ENCODE peak calls at places on chromosomes 5 and 9, in nine cellular contexts. F, B, Y, R, Q, D, P, J and G are unnamed samples.

GRCh38 chr9:27090716-27091115 is 18.3 kb upstream of the TEK start:
- DNase-seq in F (no peak), B (no peak), Y (no peak), R (no peak), Q (no peak), D (no peak), P (no peak), J (peak), G (no peak)

GRCh38 chr9:135565141-135565628 is 3.6 kb downstream of the PAEP start:
- DNase-seq in F (no peak), B (no peak), Y (no peak), R (no peak), Q (peak), D (no peak), P (no peak), J (no peak), G (no peak)

GRCh38 chr5:169013846-169014245 is 287.1 kb downstream of the SLIT3 start:
- DNase-seq in F (no peak), B (no peak), Y (no peak), R (no peak), Q (peak), D (no peak), P (peak), J (peak), G (no peak)

GRCh38 chr9:115015018-115015635 is 84.7 kb upstream of the TNFSF8 start:
- DNase-seq in F (peak), B (no peak), Y (peak), R (no peak), Q (peak), D (no peak), P (peak), J (peak), G (peak)

GRCh38 chr9:113886933-113887332 is 10.8 kb downstream of the ZNF618 start:
- DNase-seq in F (no peak), B (no peak), Y (no peak), R (no peak), Q (no peak), D (no peak), P (no peak), J (no peak), G (no peak)

GRCh38 chr9:102518324-102518723 is 476.8 kb upstream of the CYLC2 start:
- DNase-seq in F (no peak), B (no peak), Y (no peak), R (no peak), Q (no peak), D (no peak), P (no peak), J (no peak), G (no peak)

GRCh38 chr9:118578467-118578866 is 790.8 kb downstream of the BRINP1 start:
- DNase-seq in F (no peak), B (no peak), Y (no peak), R (no peak), Q (no peak), D (no peak), P (peak), J (no peak), G (peak)

GRCh38 chr5:74575741-74576538 is 64.6 kb downstream of the ENC1 start:
- DNase-seq in F (no peak), B (no peak), Y (no peak), R (no peak), Q (no peak), D (no peak), P (peak), J (no peak), G (peak)

GRCh38 chr9:27565669-27566068 is 7.6 kb downstream of the C9orf72 start:
- DNase-seq in F (no peak), B (no peak), Y (no peak), R (no peak), Q (no peak), D (no peak), P (no peak), J (no peak), G (no peak)

GRCh38 chr5:149426931-149427330 is 47.8 kb upstream of the IL17B start:
- DNase-seq in F (no peak), B (no peak), Y (no peak), R (no peak), Q (no peak), D (no peak), P (peak), J (no peak), G (no peak)

GRCh38 chr5:174533127-174533453 is 191.3 kb upstream of the MSX2 start:
- DNase-seq in F (peak), B (no peak), Y (no peak), R (no peak), Q (no peak), D (no peak), P (no peak), J (no peak), G (no peak)

GRCh38 chr5:107381189-107381856 is 289.4 kb downstream of the EFNA5 start:
- DNase-seq in F (peak), B (no peak), Y (no peak), R (peak), Q (peak), D (no peak), P (peak), J (no peak), G (peak)

GRCh38 chr5:95613514-95613913 is 6.4 kb upstream of the GPR150 start:
- DNase-seq in F (no peak), B (no peak), Y (no peak), R (no peak), Q (no peak), D (no peak), P (no peak), J (no peak), G (no peak)

GRCh38 chr5:73434921-73435320 is 13.7 kb downstream of the FOXD1 start:
- DNase-seq in F (no peak), B (no peak), Y (no peak), R (no peak), Q (no peak), D (no peak), P (no peak), J (no peak), G (no peak)

GRCh38 chr5:81301221-81302015 is at the start of gene ZCCHC9:
- DNase-seq in F (peak), B (peak), Y (peak), R (peak), Q (peak), D (peak), P (peak), J (peak), G (peak)
- TF ChIP-seq CTCF in F (no peak), B (peak), Y (no peak), R (peak), Q (peak), D (peak), P (peak), J (no peak), G (peak)

GRCh38 chr5:33300209-33300742 is 140.5 kb upstream of the TARS1 start:
- DNase-seq in F (no peak), B (no peak), Y (no peak), R (no peak), Q (no peak), D (no peak), P (no peak), J (peak), G (no peak)

GRCh38 chr5:33303696-33304095 is 137.1 kb upstream of the TARS1 start:
- DNase-seq in F (no peak), B (no peak), Y (no peak), R (no peak), Q (no peak), D (no peak), P (no peak), J (no peak), G (no peak)

GRCh38 chr5:33305530-33305929 is 135.2 kb upstream of the TARS1 start:
- DNase-seq in F (no peak), B (no peak), Y (no peak), R (no peak), Q (no peak), D (no peak), P (no peak), J (no peak), G (no peak)

GRCh38 chr5:33297760-33298216 is 143.0 kb upstream of the TARS1 start:
- DNase-seq in F (peak), B (no peak), Y (no peak), R (no peak), Q (no peak), D (no peak), P (no peak), J (peak), G (no peak)

GRCh38 chr5:33299621-33300208 is 141.1 kb upstream of the TARS1 start:
- DNase-seq in F (peak), B (no peak), Y (no peak), R (no peak), Q (peak), D (no peak), P (peak), J (peak), G (peak)
- H3K4me3 ChIP-seq in F (no peak), B (no peak), Y (no peak), R (no peak), Q (no peak), D (no peak), P (peak), J (no peak), G (no peak)

DNA sequence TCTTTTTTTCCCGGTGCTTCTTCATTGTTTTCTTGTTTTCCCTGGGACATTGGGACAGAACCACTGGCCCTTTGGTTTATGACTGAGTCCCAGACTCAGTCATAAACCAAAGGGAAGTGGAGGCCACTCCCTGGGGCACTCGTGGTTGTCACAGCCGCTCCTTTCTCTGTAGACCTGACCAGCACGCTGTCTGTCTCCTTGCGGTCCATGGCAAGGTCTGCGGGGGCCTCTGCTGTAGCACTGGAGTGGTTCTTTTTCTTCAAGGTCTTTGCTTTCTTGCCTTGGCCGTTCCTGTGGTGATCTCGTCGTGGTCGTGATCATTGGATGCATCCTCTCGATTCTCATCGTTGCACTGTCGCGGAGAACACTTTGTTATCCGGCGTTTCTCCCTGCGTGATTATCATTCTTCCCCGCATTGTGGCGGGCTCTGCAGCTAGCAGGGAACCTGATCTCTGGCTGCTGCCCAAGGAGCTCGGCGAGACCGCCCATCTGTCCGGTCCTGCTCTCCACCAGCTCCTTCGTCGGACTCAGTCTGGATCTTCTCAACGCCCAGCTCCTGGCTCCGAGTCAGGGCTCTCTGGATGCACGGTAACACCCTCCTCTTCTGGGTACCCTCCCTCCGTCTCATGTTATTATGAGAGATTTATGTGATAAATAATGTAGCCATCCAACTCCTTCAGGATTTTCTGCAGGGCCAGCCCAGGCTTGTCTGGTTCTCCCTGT is 43.5 kb upstream of the MPDZ start:
- DNase-seq in F (no peak), B (no peak), Y (no peak), R (no peak), Q (no peak), D (peak), P (no peak), J (no peak), G (no peak)
- TF ChIP-seq CTCF in F (no peak), B (no peak), Y (no peak), R (no peak), Q (no peak), D (no peak), P (no peak), J (no peak), G (no peak)

DNA sequence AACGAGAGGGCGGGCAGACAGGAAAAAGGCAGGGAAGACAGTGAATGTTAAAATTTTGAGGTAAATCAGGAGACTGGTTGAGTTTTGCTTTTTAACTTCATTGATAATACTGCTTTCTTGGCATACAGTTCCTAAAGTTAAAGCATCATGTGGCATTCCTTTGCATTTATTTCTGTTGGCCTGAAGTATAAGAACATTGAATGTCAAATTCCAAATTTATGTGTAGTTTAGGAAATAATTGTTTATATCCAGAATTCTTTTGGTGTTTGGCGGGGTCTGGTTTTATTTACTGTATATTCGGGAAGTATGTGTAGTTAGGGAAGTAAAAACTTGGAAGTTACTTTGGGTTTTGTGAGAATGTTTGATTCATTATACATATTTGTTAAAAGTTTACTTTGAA is 83.1 kb downstream of the PTPDC1 start:
- DNase-seq in F (no peak), B (no peak), Y (no peak), R (no peak), Q (no peak), D (no peak), P (no peak), J (no peak), G (no peak)
- H3K4me3 ChIP-seq in F (peak), B (peak), Y (peak), R (peak), Q (peak), D (peak), P (peak), J (peak), G (peak)

DNA sequence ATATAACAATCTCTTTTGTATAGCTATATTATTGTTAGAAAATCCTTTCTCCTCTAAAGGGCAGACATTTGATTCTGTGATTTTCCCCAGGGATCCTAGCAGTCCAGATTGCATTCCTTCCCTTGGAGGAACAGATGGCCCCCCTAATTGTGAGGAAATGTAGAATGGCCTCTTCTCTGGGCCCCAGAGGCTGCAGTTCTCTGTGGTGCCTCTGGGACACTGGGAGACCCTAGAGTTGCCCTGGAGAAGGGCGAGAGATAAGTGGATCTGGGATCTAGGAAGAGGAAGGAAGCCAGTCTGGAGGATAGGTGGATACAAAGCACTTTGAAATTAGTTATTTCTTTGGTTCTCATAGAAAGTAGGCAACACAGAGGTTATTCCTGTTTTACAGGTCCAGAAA is 1.9 kb upstream of the HINT2 start:
- DNase-seq in F (peak), B (no peak), Y (no peak), R (no peak), Q (no peak), D (no peak), P (peak), J (no peak), G (no peak)
- TF ChIP-seq CTCF in F (no peak), B (no peak), Y (no peak), R (no peak), Q (no peak), D (no peak), P (no peak), J (no peak), G (no peak)

GRCh38 chr5:58672521-58672920 is 89.6 kb downstream of the RAB3C start:
- DNase-seq in F (no peak), B (no peak), Y (no peak), R (no peak), Q (no peak), D (no peak), P (no peak), J (no peak), G (no peak)
- H3K4me3 ChIP-seq in F (no peak), B (no peak), Y (no peak), R (no peak), Q (no peak), D (no peak), P (no peak), J (no peak), G (no peak)